ENCODE peak calls at places on chromosomes 1 and 21, in four cellular contexts. One of them, this sample, is unnamed.

GRCh38 chr1:204296431-204296988 is 63.2 kb downstream of the PLEKHA6 start:
- DNase-seq in heart right ventricle: no peak
- DNase-seq in GDM1: peak
- DNase-seq in caudate nucleus: no peak
- DNase-seq in this sample: no peak

GRCh38 chr1:230335861-230336549 is 90.1 kb downstream of the PGBD5 start:
- DNase-seq in heart right ventricle: no peak
- DNase-seq in GDM1: no peak
- DNase-seq in caudate nucleus: no peak
- DNase-seq in this sample: no peak

GRCh38 chr1:205147191-205147590 is 25.4 kb upstream of the RBBP5 start:
- DNase-seq in GDM1: no peak
- DNase-seq in caudate nucleus: no peak
- DNase-seq in heart right ventricle: no peak
- DNase-seq in this sample: no peak

GRCh38 chr1:117561551-117561950 is 44.3 kb upstream of the TENT5C start:
- DNase-seq in GDM1: no peak
- DNase-seq in caudate nucleus: no peak
- DNase-seq in heart right ventricle: no peak
- DNase-seq in this sample: peak

GRCh38 chr1:154886281-154887036 is 16.4 kb upstream of the KCNN3 start:
- DNase-seq in heart right ventricle: no peak
- DNase-seq in caudate nucleus: no peak
- DNase-seq in GDM1: no peak
- DNase-seq in this sample: no peak

GRCh38 chr1:19437911-19438310 is 47.4 kb downstream of the CAPZB start:
- DNase-seq in GDM1: no peak
- DNase-seq in caudate nucleus: no peak
- DNase-seq in heart right ventricle: peak
- DNase-seq in this sample: no peak

GRCh38 chr1:52677407-52677806 is 20.7 kb downstream of the COA7 start:
- DNase-seq in heart right ventricle: no peak
- DNase-seq in GDM1: no peak
- DNase-seq in caudate nucleus: no peak
- DNase-seq in this sample: no peak

GRCh38 chr1:8663090-8663802 is 154.2 kb downstream of the RERE start:
- DNase-seq in heart right ventricle: no peak
- DNase-seq in caudate nucleus: no peak
- DNase-seq in GDM1: no peak
- DNase-seq in this sample: no peak

GRCh38 chr21:44375686-44376320 is 22.4 kb downstream of the TRPM2 start:
- DNase-seq in caudate nucleus: no peak
- DNase-seq in heart right ventricle: no peak
- DNase-seq in GDM1: no peak
- DNase-seq in this sample: no peak

GRCh38 chr1:54053745-54054437 is 483 bp downstream of the TCEANC2 start:
- DNase-seq in heart right ventricle: no peak
- DNase-seq in GDM1: no peak
- DNase-seq in caudate nucleus: no peak
- DNase-seq in this sample: no peak

GRCh38 chr1:205226868-205227583 is 720 bp upstream of the TMCC2 start:
- DNase-seq in caudate nucleus: no peak
- DNase-seq in GDM1: no peak
- DNase-seq in heart right ventricle: no peak
- DNase-seq in this sample: no peak

GRCh38 chr1:235883261-235883927 is 16.7 kb upstream of the LYST start:
- DNase-seq in caudate nucleus: peak
- DNase-seq in heart right ventricle: peak
- DNase-seq in GDM1: no peak
- DNase-seq in this sample: no peak

GRCh38 chr1:46747683-46748288 is 28.9 kb upstream of the EFCAB14 start:
- DNase-seq in GDM1: no peak
- DNase-seq in caudate nucleus: no peak
- DNase-seq in heart right ventricle: no peak
- DNase-seq in this sample: no peak

GRCh38 chr21:27759091-27759659 is 792.3 kb upstream of the ADAMTS5 start:
- DNase-seq in GDM1: no peak
- DNase-seq in heart right ventricle: peak
- DNase-seq in caudate nucleus: no peak
- DNase-seq in this sample: peak

GRCh38 chr1:109262231-109263010 is 13.1 kb downstream of the CELSR2 start:
- DNase-seq in heart right ventricle: no peak
- DNase-seq in GDM1: no peak
- DNase-seq in caudate nucleus: no peak
- DNase-seq in this sample: no peak

GRCh38 chr1:94622757-94623156 is 81.2 kb upstream of the F3 start:
- DNase-seq in caudate nucleus: no peak
- DNase-seq in heart right ventricle: no peak
- DNase-seq in GDM1: no peak
- DNase-seq in this sample: no peak

GRCh38 chr21:34582506-34583150 is 32.3 kb downstream of the RCAN1 start:
- DNase-seq in heart right ventricle: peak
- DNase-seq in GDM1: peak
- DNase-seq in caudate nucleus: no peak
- DNase-seq in this sample: no peak

GRCh38 chr1:159014851-159015250 is 5.1 kb downstream of the IFI16 start:
- DNase-seq in caudate nucleus: no peak
- DNase-seq in GDM1: no peak
- DNase-seq in heart right ventricle: no peak
- DNase-seq in this sample: no peak

GRCh38 chr1:97599447-97599846 is 321.4 kb downstream of the DPYD start:
- DNase-seq in GDM1: no peak
- DNase-seq in caudate nucleus: no peak
- DNase-seq in heart right ventricle: no peak
- DNase-seq in this sample: no peak

GRCh38 chr1:183872406-183872805 is 67.5 kb downstream of the RGL1 start:
- DNase-seq in GDM1: no peak
- DNase-seq in caudate nucleus: no peak
- DNase-seq in heart right ventricle: no peak
- DNase-seq in this sample: no peak

GRCh38 chr21:41832230-41833137 is 46.7 kb downstream of the PRDM15 start:
- DNase-seq in heart right ventricle: no peak
- DNase-seq in caudate nucleus: no peak
- DNase-seq in GDM1: no peak
- DNase-seq in this sample: no peak

GRCh38 chr1:99305626-99306025 is 41.3 kb downstream of the PLPPR4 start:
- DNase-seq in GDM1: no peak
- DNase-seq in caudate nucleus: no peak
- DNase-seq in heart right ventricle: no peak
- DNase-seq in this sample: no peak

GRCh38 chr1:208252126-208252853 is 8.1 kb upstream of the PLXNA2 start:
- DNase-seq in GDM1: no peak
- DNase-seq in heart right ventricle: peak
- DNase-seq in caudate nucleus: no peak
- DNase-seq in this sample: no peak

GRCh38 chr1:28910379-28911125 is 3.8 kb upstream of the EPB41 start:
- DNase-seq in caudate nucleus: no peak
- DNase-seq in GDM1: no peak
- DNase-seq in heart right ventricle: no peak
- DNase-seq in this sample: no peak

GRCh38 chr1:94863297-94863911 is 43.2 kb downstream of the SLC44A3 start:
- DNase-seq in heart right ventricle: no peak
- DNase-seq in caudate nucleus: no peak
- DNase-seq in GDM1: no peak
- DNase-seq in this sample: no peak

GRCh38 chr1:241985787-241986186 is 13.1 kb downstream of the MAP1LC3C start:
- DNase-seq in GDM1: no peak
- DNase-seq in caudate nucleus: no peak
- DNase-seq in heart right ventricle: no peak
- DNase-seq in this sample: no peak

GRCh38 chr1:1230656-1231399 is 973 bp downstream of the SDF4 start:
- DNase-seq in heart right ventricle: no peak
- DNase-seq in GDM1: no peak
- DNase-seq in caudate nucleus: no peak
- DNase-seq in this sample: no peak

GRCh38 chr1:175673236-175674150 is 69.9 kb downstream of the TNR start:
- DNase-seq in caudate nucleus: no peak
- DNase-seq in GDM1: no peak
- DNase-seq in heart right ventricle: no peak
- DNase-seq in this sample: no peak

GRCh38 chr21:44532165-44532564 is 7.8 kb downstream of the KRTAP10-1 start:
- DNase-seq in heart right ventricle: no peak
- DNase-seq in GDM1: no peak
- DNase-seq in caudate nucleus: no peak
- DNase-seq in this sample: no peak

GRCh38 chr1:209080170-209080781 is 503.2 kb upstream of the CAMK1G start:
- DNase-seq in caudate nucleus: no peak
- DNase-seq in heart right ventricle: no peak
- DNase-seq in GDM1: no peak
- DNase-seq in this sample: no peak